ENCODE peak calls at places on chromosomes 6 and 20, in seven cellular contexts. P is H1, X is IMR-90, W is ovary, S is gastrocnemius medialis, O is tibial nerve, A is body of pancreas. K is an unnamed sample.

GRCh38 chr6:88985901-88986300 is 22.5 kb upstream of the RNGTT start:
- DNase-seq in P (no peak), O (no peak), W (no peak), S (no peak), A (no peak), X (no peak), K (no peak)

GRCh38 chr6:33896391-33897192 is 92.8 kb upstream of the MLN start:
- DNase-seq in A (no peak), P (no peak), X (peak; percentile 12), S (no peak), W (no peak), O (no peak), K (no peak)

GRCh38 chr6:41306187-41306854 is 19.8 kb upstream of the TREM1 start:
- DNase-seq in O (peak; percentile 58), S (no peak), W (no peak), X (peak; percentile 49), P (no peak), A (peak; percentile 74), K (no peak)

GRCh38 chr6:2476376-2476775 is 231.0 kb upstream of the GMDS start:
- DNase-seq in S (no peak), A (no peak), W (no peak), X (no peak), P (no peak), O (no peak), K (no peak)

GRCh38 chr6:142735182-142735581 is 209.8 kb downstream of the HIVEP2 start:
- DNase-seq in P (no peak), O (no peak), A (no peak), W (no peak), S (no peak), X (peak; percentile 10), K (no peak)

GRCh38 chr20:58702859-58703648 is 10.5 kb downstream of the NPEPL1 start:
- DNase-seq in O (no peak), A (no peak), W (no peak), X (no peak), P (no peak), S (no peak), K (peak; percentile 73)

GRCh38 chr6:40286027-40286426 is 301.1 kb downstream of the LRFN2 start:
- DNase-seq in S (no peak), W (no peak), X (no peak), O (no peak), P (no peak), A (peak; percentile 6), K (no peak)

GRCh38 chr20:48734104-48734749 is 93.6 kb downstream of the PREX1 start:
- DNase-seq in P (no peak), O (no peak), A (no peak), W (no peak), S (no peak), X (no peak), K (no peak)

GRCh38 chr6:11197175-11197535 is 35.3 kb downstream of the NEDD9 start:
- DNase-seq in A (no peak), P (no peak), W (no peak), X (peak; percentile 88), S (no peak), O (no peak), K (no peak)

GRCh38 chr20:57749861-57750260 is 40.0 kb upstream of the PMEPA1 start:
- DNase-seq in P (no peak), X (no peak), O (no peak), A (no peak), S (no peak), W (no peak), K (no peak)

GRCh38 chr6:32194825-32195651 is 2.6 kb upstream of the GPSM3 start:
- DNase-seq in S (no peak), X (peak; percentile 62), W (peak; percentile 54), P (no peak), O (peak; percentile 62), A (peak; percentile 54), K (no peak)

GRCh38 chr20:54132612-54133433 is 41.0 kb downstream of the CYP24A1 start:
- DNase-seq in X (peak; percentile 98), W (no peak), P (no peak), S (peak; percentile 18), O (peak; percentile 62), A (peak; percentile 52), K (peak; percentile 73)

GRCh38 chr6:116102856-116103255 is 2.2 kb downstream of the NT5DC1 start:
- DNase-seq in P (no peak), S (no peak), X (no peak), O (no peak), A (no peak), W (no peak), K (no peak)

GRCh38 chr6:111805511-111806181 is 67.6 kb downstream of the FYN start:
- DNase-seq in O (no peak), P (no peak), X (peak; percentile 85), S (no peak), A (no peak), W (no peak), K (no peak)

GRCh38 chr6:44131880-44132279 is 4.5 kb downstream of the TMEM63B start:
- DNase-seq in P (no peak), A (no peak), S (no peak), O (no peak), W (no peak), X (no peak), K (no peak)

GRCh38 chr6:159929819-159930218 is 39.0 kb downstream of the MAS1 start:
- DNase-seq in X (no peak), S (no peak), W (peak; percentile 55), O (no peak), A (peak; percentile 47), P (no peak), K (peak; percentile 81)

GRCh38 chr6:88548891-88549505 is 382.9 kb upstream of the CNR1 start:
- DNase-seq in X (no peak), W (no peak), S (no peak), A (no peak), O (no peak), P (no peak), K (no peak)

GRCh38 chr6:25670208-25670607 is 18.2 kb downstream of the SCGN start:
- DNase-seq in P (no peak), A (peak; percentile 21), X (no peak), S (no peak), O (no peak), W (no peak), K (no peak)

GRCh38 chr20:3797592-3798404 is 1.7 kb downstream of the CDC25B start:
- DNase-seq in P (no peak), O (no peak), A (no peak), S (no peak), W (no peak), X (peak; percentile 67), K (no peak)

GRCh38 chr6:10355115-10355702 is 59.7 kb downstream of the TFAP2A start:
- DNase-seq in A (peak; percentile 2), S (no peak), O (no peak), P (no peak), X (no peak), W (no peak), K (no peak)

GRCh38 chr6:168335341-168335740 is 15.8 kb upstream of the DACT2 start:
- DNase-seq in S (no peak), P (no peak), A (no peak), O (no peak), W (no peak), X (no peak), K (no peak)

GRCh38 chr6:40302856-40303449 is 284.2 kb downstream of the LRFN2 start:
- DNase-seq in P (no peak), X (no peak), A (no peak), W (no peak), O (no peak), S (no peak), K (no peak)

GRCh38 chr6:13048113-13048512 is 280.2 kb downstream of the TBC1D7 start:
- DNase-seq in S (no peak), X (no peak), O (no peak), W (no peak), P (no peak), A (peak; percentile 22), K (no peak)

GRCh38 chr6:111709615-111710398 is 104.1 kb upstream of the TRAF3IP2 start:
- DNase-seq in W (peak; percentile 82), P (no peak), S (peak; percentile 52), X (peak; percentile 76), A (peak; percentile 71), O (peak; percentile 76), K (peak; percentile 91)

GRCh38 chr6:148177589-148178233 is 164.9 kb upstream of the SASH1 start:
- DNase-seq in O (peak; percentile 87), W (peak; percentile 64), X (peak; percentile 68), P (peak; percentile 50), A (peak; percentile 62), S (no peak), K (peak; percentile 60)

GRCh38 chr20:50788045-50788867 is 6.6 kb upstream of the BCAS4 start:
- DNase-seq in W (peak; percentile 65), A (peak; percentile 34), X (peak; percentile 68), P (no peak), S (peak; percentile 7), O (peak; percentile 46), K (no peak)

GRCh38 chr20:22862645-22863230 is 172.4 kb upstream of the SSTR4 start:
- DNase-seq in O (no peak), A (no peak), X (no peak), S (no peak), W (no peak), P (no peak), K (no peak)

GRCh38 chr6:152598421-152598820 is 38.7 kb downstream of the SYNE1 start:
- DNase-seq in W (no peak), A (no peak), X (peak; percentile 13), O (no peak), P (no peak), S (no peak), K (no peak)

GRCh38 chr6:165098165-165098564 is 211.2 kb downstream of the C6orf118 start:
- DNase-seq in A (no peak), X (no peak), S (no peak), W (no peak), O (no peak), P (no peak), K (no peak)
- TF ChIP-seq CTCF in A (no peak), X (no peak), S (no peak), W (no peak), O (no peak), P (peak; percentile 3), K (no peak)

GRCh38 chr6:105163186-105163585 is 16.6 kb downstream of the POPDC3 start:
- DNase-seq in S (no peak), P (no peak), A (no peak), O (no peak), X (peak; percentile 14), W (no peak), K (no peak)
- H3K4me3 ChIP-seq in S (no peak overlapping the region), P (no peak overlapping the region), A (no peak overlapping the region), O (no peak overlapping the region), X (no peak overlapping the region), W (no peak overlapping the region), K (no peak overlapping the region)

GRCh38 chr6:16239798-16240123 is 1.4 kb downstream of the GMPR start:
- DNase-seq in W (no peak), O (no peak), A (peak; percentile 82), P (no peak), X (peak; percentile 49), S (no peak), K (peak; percentile 53)
- TF ChIP-seq POLR2A in W (no peak), O (no peak), A (no peak), P (no peak), X (no peak), S (peak; percentile 21), K (no peak)

DNA sequence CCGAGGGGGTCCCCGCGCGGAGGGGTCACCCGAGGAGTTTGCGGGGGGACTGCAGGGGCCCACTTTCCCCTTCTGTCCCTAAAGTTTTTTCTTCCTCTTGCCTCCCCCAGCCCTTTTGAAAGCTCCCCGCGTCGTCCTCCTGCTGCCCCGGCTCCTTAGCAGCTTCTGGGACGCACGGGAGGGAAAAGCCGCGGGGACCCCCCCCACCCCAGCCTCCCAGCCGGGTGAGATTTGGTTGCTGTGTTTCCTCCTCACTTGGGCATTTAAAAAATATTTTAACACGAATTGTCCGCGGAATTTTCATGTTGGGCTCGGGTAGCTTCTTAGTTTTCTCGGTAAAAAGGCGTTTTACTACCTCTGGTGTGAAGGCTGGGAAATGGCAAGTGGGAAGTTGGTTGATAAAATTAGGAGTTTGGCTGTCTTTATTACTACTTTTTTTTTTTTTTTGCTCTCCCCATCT is 614 bp downstream of the NCOA3 start:
- DNase-seq in P (no peak), S (no peak), O (peak; percentile 22), A (peak; percentile 23), W (no peak), X (peak; percentile 8), K (peak; percentile 88)
- TF ChIP-seq CTCF in P (no peak), S (no peak), O (no peak), A (no peak), W (no peak), X (no peak), K (no peak)